ENCODE peak calls at places on chromosomes 1 and 21, in ten cellular contexts. One of them, this sample, is unnamed.

GRCh38 chr1:111912116-111912515 is 77.4 kb downstream of the KCND3 start:
- DNase-seq in Peyer's patch: no peak
- DNase-seq in astrocyte of the spinal cord: no peak
- DNase-seq in WTC11: no peak
- DNase-seq in adrenal gland: no peak
- DNase-seq in psoas muscle: no peak
- DNase-seq in pancreas: no peak
- DNase-seq in nephron progenitor cell: no peak
- DNase-seq in testis: no peak
- DNase-seq in tibial nerve: no peak
- DNase-seq in this sample: no peak

GRCh38 chr21:36480618-36481017 is 696 bp upstream of the CLDN14 start:
- DNase-seq in Peyer's patch: no peak
- DNase-seq in astrocyte of the spinal cord: no peak
- DNase-seq in WTC11: no peak
- DNase-seq in adrenal gland: no peak
- DNase-seq in psoas muscle: no peak
- DNase-seq in pancreas: no peak
- DNase-seq in nephron progenitor cell: no peak
- DNase-seq in testis: peak
- DNase-seq in tibial nerve: no peak
- DNase-seq in this sample: no peak

GRCh38 chr1:61434276-61434675 is 290.7 kb downstream of the TM2D1 start:
- DNase-seq in Peyer's patch: no peak
- DNase-seq in astrocyte of the spinal cord: no peak
- DNase-seq in WTC11: no peak
- DNase-seq in adrenal gland: no peak
- DNase-seq in psoas muscle: no peak
- DNase-seq in pancreas: no peak
- DNase-seq in nephron progenitor cell: no peak
- DNase-seq in testis: no peak
- DNase-seq in tibial nerve: no peak
- DNase-seq in this sample: peak

GRCh38 chr1:200369131-200369530 is 40.7 kb downstream of the ZNF281 start:
- DNase-seq in Peyer's patch: no peak
- DNase-seq in astrocyte of the spinal cord: no peak
- DNase-seq in WTC11: no peak
- DNase-seq in adrenal gland: no peak
- DNase-seq in psoas muscle: no peak
- DNase-seq in pancreas: no peak
- DNase-seq in nephron progenitor cell: no peak
- DNase-seq in testis: no peak
- DNase-seq in tibial nerve: no peak
- DNase-seq in this sample: no peak

GRCh38 chr1:998905-999796 is 746 bp downstream of the HES4 start:
- DNase-seq in Peyer's patch: peak
- DNase-seq in astrocyte of the spinal cord: peak
- DNase-seq in WTC11: no peak
- DNase-seq in adrenal gland: no peak
- DNase-seq in psoas muscle: peak
- DNase-seq in pancreas: peak
- DNase-seq in nephron progenitor cell: peak
- DNase-seq in testis: no peak
- DNase-seq in tibial nerve: no peak
- DNase-seq in this sample: peak

GRCh38 chr1:78303620-78304019 is 187.2 kb upstream of the PTGFR start:
- DNase-seq in Peyer's patch: no peak
- DNase-seq in astrocyte of the spinal cord: peak
- DNase-seq in WTC11: no peak
- DNase-seq in adrenal gland: peak
- DNase-seq in psoas muscle: peak
- DNase-seq in pancreas: no peak
- DNase-seq in nephron progenitor cell: no peak
- DNase-seq in testis: no peak
- DNase-seq in tibial nerve: peak
- DNase-seq in this sample: peak

GRCh38 chr1:112815376-112815775 is 100.2 kb upstream of the PPM1J start:
- DNase-seq in Peyer's patch: no peak
- DNase-seq in astrocyte of the spinal cord: no peak
- DNase-seq in WTC11: no peak
- DNase-seq in adrenal gland: no peak
- DNase-seq in psoas muscle: no peak
- DNase-seq in pancreas: no peak
- DNase-seq in nephron progenitor cell: no peak
- DNase-seq in testis: no peak
- DNase-seq in tibial nerve: no peak
- DNase-seq in this sample: no peak

GRCh38 chr1:234598974-234599616 is 10.9 kb downstream of the IRF2BP2 start:
- DNase-seq in Peyer's patch: peak
- DNase-seq in astrocyte of the spinal cord: no peak
- DNase-seq in WTC11: no peak
- DNase-seq in adrenal gland: peak
- DNase-seq in psoas muscle: peak
- DNase-seq in pancreas: no peak
- DNase-seq in nephron progenitor cell: no peak
- DNase-seq in testis: no peak
- DNase-seq in tibial nerve: peak
- DNase-seq in this sample: no peak

GRCh38 chr1:205680073-205680851 is at the start of gene SLC45A3:
- DNase-seq in Peyer's patch: peak
- DNase-seq in astrocyte of the spinal cord: no peak
- DNase-seq in WTC11: peak
- DNase-seq in adrenal gland: no peak
- DNase-seq in psoas muscle: peak
- DNase-seq in pancreas: peak
- DNase-seq in nephron progenitor cell: peak
- DNase-seq in testis: peak
- DNase-seq in tibial nerve: no peak
- DNase-seq in this sample: no peak

GRCh38 chr21:46122758-46123683 is 25.1 kb downstream of the COL6A2 start:
- DNase-seq in Peyer's patch: peak
- DNase-seq in astrocyte of the spinal cord: no peak
- DNase-seq in WTC11: no peak
- DNase-seq in adrenal gland: peak
- DNase-seq in psoas muscle: no peak
- DNase-seq in pancreas: no peak
- DNase-seq in nephron progenitor cell: no peak
- DNase-seq in testis: peak
- DNase-seq in tibial nerve: no peak
- DNase-seq in this sample: no peak

GRCh38 chr1:230632273-230632873 is 9.9 kb upstream of the COG2 start:
- DNase-seq in Peyer's patch: no peak
- DNase-seq in astrocyte of the spinal cord: no peak
- DNase-seq in WTC11: no peak
- DNase-seq in adrenal gland: peak
- DNase-seq in psoas muscle: no peak
- DNase-seq in pancreas: no peak
- DNase-seq in nephron progenitor cell: peak
- DNase-seq in testis: peak
- DNase-seq in tibial nerve: no peak
- DNase-seq in this sample: peak
- TF ChIP-seq CTCF in Peyer's patch: no peak
- TF ChIP-seq CTCF in astrocyte of the spinal cord: peak
- TF ChIP-seq CTCF in WTC11: peak
- TF ChIP-seq CTCF in adrenal gland: peak
- TF ChIP-seq CTCF in psoas muscle: no peak
- TF ChIP-seq CTCF in pancreas: no peak
- TF ChIP-seq CTCF in nephron progenitor cell: peak
- TF ChIP-seq CTCF in testis: peak
- TF ChIP-seq CTCF in tibial nerve: peak
- TF ChIP-seq CTCF in this sample: peak

GRCh38 chr21:15826908-15827601 is 97.3 kb downstream of the USP25 start:
- DNase-seq in Peyer's patch: no peak
- DNase-seq in astrocyte of the spinal cord: no peak
- DNase-seq in WTC11: no peak
- DNase-seq in adrenal gland: no peak
- DNase-seq in psoas muscle: peak
- DNase-seq in pancreas: no peak
- DNase-seq in nephron progenitor cell: no peak
- DNase-seq in testis: no peak
- DNase-seq in tibial nerve: no peak
- DNase-seq in this sample: no peak
- TF ChIP-seq CTCF in Peyer's patch: no peak
- TF ChIP-seq CTCF in astrocyte of the spinal cord: no peak
- TF ChIP-seq CTCF in WTC11: no peak
- TF ChIP-seq CTCF in adrenal gland: no peak
- TF ChIP-seq CTCF in psoas muscle: no peak
- TF ChIP-seq CTCF in pancreas: no peak
- TF ChIP-seq CTCF in nephron progenitor cell: no peak
- TF ChIP-seq CTCF in testis: no peak
- TF ChIP-seq CTCF in tibial nerve: no peak
- TF ChIP-seq CTCF in this sample: no peak

DNA sequence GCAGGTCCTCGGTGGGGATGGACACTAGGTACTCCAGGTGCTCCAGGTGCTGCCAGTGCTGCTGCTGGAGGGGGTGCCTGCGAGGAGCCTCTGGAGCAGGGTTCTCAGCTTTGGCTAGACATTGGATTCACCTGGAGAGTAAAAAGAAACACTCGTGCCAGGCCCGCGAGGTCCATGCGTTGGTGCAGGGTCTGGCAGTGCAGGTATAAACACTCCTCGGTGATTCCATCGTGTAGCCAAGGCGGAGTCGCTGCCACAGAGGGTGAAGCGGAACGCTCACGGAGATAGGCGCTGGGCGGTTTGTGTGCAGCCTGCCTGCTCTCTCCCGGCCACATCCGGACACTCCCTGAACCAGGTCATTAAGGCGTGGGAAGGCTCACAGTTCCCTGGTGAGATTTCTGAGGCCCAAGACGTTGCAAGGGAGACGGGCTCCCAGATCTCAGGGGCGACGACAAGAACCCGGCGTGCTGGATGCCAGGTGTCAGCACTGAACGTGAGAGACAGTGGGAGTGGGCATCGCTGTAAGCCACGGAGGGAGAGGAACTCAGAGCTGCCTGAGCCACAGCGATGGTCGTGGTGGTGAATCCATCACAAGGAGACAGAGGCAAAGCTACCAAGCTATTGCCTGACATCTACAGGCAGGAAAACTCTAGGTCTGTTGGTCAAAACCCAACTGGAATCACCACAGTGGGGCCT is 17.2 kb upstream of the SUMO3 start:
- DNase-seq in Peyer's patch: no peak
- DNase-seq in astrocyte of the spinal cord: no peak
- DNase-seq in WTC11: no peak
- DNase-seq in adrenal gland: no peak
- DNase-seq in psoas muscle: no peak
- DNase-seq in pancreas: no peak
- DNase-seq in nephron progenitor cell: no peak
- DNase-seq in testis: no peak
- DNase-seq in tibial nerve: no peak
- DNase-seq in this sample: no peak
- TF ChIP-seq CTCF in Peyer's patch: no peak
- TF ChIP-seq CTCF in astrocyte of the spinal cord: no peak
- TF ChIP-seq CTCF in WTC11: no peak
- TF ChIP-seq CTCF in adrenal gland: no peak
- TF ChIP-seq CTCF in psoas muscle: no peak
- TF ChIP-seq CTCF in pancreas: no peak
- TF ChIP-seq CTCF in nephron progenitor cell: no peak
- TF ChIP-seq CTCF in testis: no peak
- TF ChIP-seq CTCF in tibial nerve: no peak
- TF ChIP-seq CTCF in this sample: no peak

DNA sequence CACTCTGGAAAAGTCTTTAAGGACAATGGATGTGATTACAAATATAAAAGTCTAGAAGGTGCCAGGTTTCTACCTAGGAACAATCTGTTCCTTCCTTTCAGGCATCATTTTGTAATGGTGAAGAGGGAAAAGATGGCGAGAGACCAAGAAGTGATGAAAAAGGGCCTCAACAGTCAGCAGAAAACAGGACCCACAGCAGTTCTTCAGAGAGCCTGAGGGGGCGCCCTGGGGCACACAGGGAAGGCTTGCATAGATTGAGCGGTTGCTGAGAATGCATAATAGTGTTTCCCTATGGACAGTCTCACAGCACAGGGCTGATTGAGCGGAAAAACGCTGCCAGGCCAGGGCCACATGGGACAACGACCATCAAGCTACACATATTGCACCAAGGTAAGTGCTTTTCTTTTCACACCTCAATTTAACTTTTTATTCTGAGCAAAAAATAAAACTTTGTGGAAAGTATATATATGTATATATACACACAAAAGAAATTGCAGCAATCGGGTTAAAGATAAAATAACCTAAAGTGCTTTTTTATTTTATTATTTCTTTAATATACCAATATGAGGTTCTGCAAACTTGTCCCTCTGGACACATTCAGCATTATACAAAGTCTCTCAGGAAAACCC is 3.1 kb upstream of the YRDC start:
- DNase-seq in Peyer's patch: peak
- DNase-seq in astrocyte of the spinal cord: peak
- DNase-seq in WTC11: peak
- DNase-seq in adrenal gland: peak
- DNase-seq in psoas muscle: peak
- DNase-seq in pancreas: peak
- DNase-seq in nephron progenitor cell: peak
- DNase-seq in testis: peak
- DNase-seq in tibial nerve: peak
- DNase-seq in this sample: peak
- TF ChIP-seq CTCF in Peyer's patch: peak
- TF ChIP-seq CTCF in astrocyte of the spinal cord: peak
- TF ChIP-seq CTCF in WTC11: peak
- TF ChIP-seq CTCF in adrenal gland: peak
- TF ChIP-seq CTCF in psoas muscle: peak
- TF ChIP-seq CTCF in pancreas: peak
- TF ChIP-seq CTCF in nephron progenitor cell: peak
- TF ChIP-seq CTCF in testis: peak
- TF ChIP-seq CTCF in tibial nerve: peak
- TF ChIP-seq CTCF in this sample: peak